ENCODE peak calls at places on chromosome 7, in six cellular contexts. V is fibroblast of the conjunctiva, T is ELR, J is Ammon's horn, B is T-helper 17 cell, A is lung microvascular endothelial cell. I is an unnamed sample.

GRCh38 chr7:155669717-155670505 is 25.4 kb downstream of the RBM33 start:
- DNase-seq in V (peak), T (peak), J (peak), B (no peak), A (peak), I (no peak)

GRCh38 chr7:131604841-131605279 is 48.4 kb upstream of the PODXL start:
- DNase-seq in V (no peak), T (peak), J (peak), B (no peak), A (peak), I (no peak)

GRCh38 chr7:92809397-92810241 is 26.8 kb downstream of the CDK6 start:
- DNase-seq in V (peak), T (peak), J (peak), B (no peak), A (peak), I (peak)

GRCh38 chr7:99558306-99559275 is at the start of gene ZNF655:
- DNase-seq in V (peak), T (peak), J (peak), B (peak), A (peak), I (peak)

GRCh38 chr7:3063016-3063753 is 19.5 kb upstream of the CARD11 start:
- DNase-seq in V (no peak), T (no peak), J (no peak), B (peak), A (no peak), I (peak)

GRCh38 chr7:127347567-127348246 is 44.8 kb downstream of the ZNF800 start:
- DNase-seq in V (peak), T (peak), J (peak), B (peak), A (peak), I (peak)

GRCh38 chr7:40612298-40612697 is 477.5 kb downstream of the SUGCT start:
- DNase-seq in V (no peak), T (no peak), J (no peak), B (no peak), A (no peak), I (no peak)

GRCh38 chr7:38630720-38631673 is at the start of gene AMPH:
- DNase-seq in V (no peak), T (peak), J (peak), B (no peak), A (peak), I (peak)

GRCh38 chr7:144730224-144730623 is 105.6 kb downstream of the TPK1 start:
- DNase-seq in V (no peak), T (no peak), J (no peak), B (no peak), A (no peak), I (no peak)

GRCh38 chr7:476736-477360 is 42.8 kb downstream of the PDGFA start:
- DNase-seq in V (no peak), T (no peak), J (no peak), B (no peak), A (no peak), I (no peak)

GRCh38 chr7:74018261-74018660 is 9.7 kb upstream of the ELN start:
- DNase-seq in V (no peak), T (no peak), J (no peak), B (no peak), A (no peak), I (no peak)

GRCh38 chr7:83468251-83468739 is 180.6 kb downstream of the SEMA3E start:
- DNase-seq in V (peak), T (peak), J (peak), B (no peak), A (peak), I (peak)